ENCODE peak calls at places on chromosomes 3 and 15, in ten cellular contexts. One of them, this sample, is unnamed.

GRCh38 chr3:4079354-4080180 is 223.6 kb upstream of the SETMAR start:
- DNase-seq in CD4-positive, alpha-beta T cell: no peak
- DNase-seq in astrocyte: no peak
- DNase-seq in A673: no peak
- DNase-seq in right cardiac atrium: no peak
- DNase-seq in ascending aorta: no peak
- DNase-seq in IMR-90: no peak
- DNase-seq in adrenal gland: peak; percentile 6
- DNase-seq in MM.1S: no peak
- DNase-seq in ovary: no peak
- DNase-seq in this sample: no peak

GRCh38 chr3:16942955-16943354 is 58.2 kb downstream of the PLCL2 start:
- DNase-seq in astrocyte: no peak
- DNase-seq in A673: no peak
- DNase-seq in adrenal gland: no peak
- DNase-seq in right cardiac atrium: no peak
- DNase-seq in CD4-positive, alpha-beta T cell: no peak
- DNase-seq in MM.1S: no peak
- DNase-seq in ovary: no peak
- DNase-seq in ascending aorta: no peak
- DNase-seq in IMR-90: no peak
- DNase-seq in this sample: no peak

GRCh38 chr3:4355401-4356224 is 52.4 kb downstream of the SETMAR start:
- DNase-seq in CD4-positive, alpha-beta T cell: no peak
- DNase-seq in astrocyte: no peak
- DNase-seq in MM.1S: no peak
- DNase-seq in ascending aorta: no peak
- DNase-seq in IMR-90: no peak
- DNase-seq in A673: no peak
- DNase-seq in ovary: peak; percentile 70
- DNase-seq in right cardiac atrium: peak; percentile 56
- DNase-seq in adrenal gland: peak; percentile 56
- DNase-seq in this sample: peak; percentile 35

GRCh38 chr3:4741404-4742307 is 237.6 kb upstream of the BHLHE40 start:
- DNase-seq in ovary: peak; percentile 86
- DNase-seq in right cardiac atrium: peak; percentile 75
- DNase-seq in A673: no peak
- DNase-seq in IMR-90: peak; percentile 99
- DNase-seq in ascending aorta: peak; percentile 91
- DNase-seq in MM.1S: no peak
- DNase-seq in astrocyte: peak; percentile 100
- DNase-seq in adrenal gland: peak; percentile 91
- DNase-seq in CD4-positive, alpha-beta T cell: no peak
- DNase-seq in this sample: no peak

GRCh38 chr3:113210608-113211369 is 568 bp upstream of the BOC start:
- DNase-seq in MM.1S: no peak
- DNase-seq in ovary: peak; percentile 69
- DNase-seq in astrocyte: peak; percentile 31
- DNase-seq in CD4-positive, alpha-beta T cell: no peak
- DNase-seq in A673: no peak
- DNase-seq in adrenal gland: no peak
- DNase-seq in ascending aorta: no peak
- DNase-seq in IMR-90: no peak
- DNase-seq in right cardiac atrium: peak; percentile 27
- DNase-seq in this sample: no peak

GRCh38 chr15:22839046-22839705 is 710 bp downstream of the NIPA2 start:
- DNase-seq in ascending aorta: no peak
- DNase-seq in A673: no peak
- DNase-seq in ovary: no peak
- DNase-seq in right cardiac atrium: no peak
- DNase-seq in CD4-positive, alpha-beta T cell: no peak
- DNase-seq in astrocyte: peak; percentile 16
- DNase-seq in adrenal gland: no peak
- DNase-seq in MM.1S: peak; percentile 21
- DNase-seq in IMR-90: no peak
- DNase-seq in this sample: no peak

GRCh38 chr3:122305818-122306621 is 19.0 kb upstream of the CSTA start:
- DNase-seq in astrocyte: no peak
- DNase-seq in IMR-90: no peak
- DNase-seq in CD4-positive, alpha-beta T cell: no peak
- DNase-seq in ascending aorta: no peak
- DNase-seq in adrenal gland: peak; percentile 56
- DNase-seq in right cardiac atrium: no peak
- DNase-seq in A673: peak; percentile 19
- DNase-seq in ovary: no peak
- DNase-seq in MM.1S: no peak
- DNase-seq in this sample: no peak

GRCh38 chr15:94478763-94479162 is 247.4 kb downstream of the MCTP2 start:
- DNase-seq in right cardiac atrium: no peak
- DNase-seq in astrocyte: no peak
- DNase-seq in MM.1S: no peak
- DNase-seq in ovary: no peak
- DNase-seq in CD4-positive, alpha-beta T cell: no peak
- DNase-seq in adrenal gland: no peak
- DNase-seq in IMR-90: no peak
- DNase-seq in A673: no peak
- DNase-seq in ascending aorta: no peak
- DNase-seq in this sample: no peak

GRCh38 chr3:30233924-30234666 is 372.3 kb upstream of the TGFBR2 start:
- DNase-seq in astrocyte: no peak
- DNase-seq in MM.1S: no peak
- DNase-seq in IMR-90: no peak
- DNase-seq in CD4-positive, alpha-beta T cell: no peak
- DNase-seq in ascending aorta: no peak
- DNase-seq in A673: no peak
- DNase-seq in right cardiac atrium: no peak
- DNase-seq in adrenal gland: no peak
- DNase-seq in ovary: no peak
- DNase-seq in this sample: no peak

GRCh38 chr3:30228302-30228631 is 378.1 kb upstream of the TGFBR2 start:
- DNase-seq in CD4-positive, alpha-beta T cell: no peak
- DNase-seq in adrenal gland: no peak
- DNase-seq in ovary: no peak
- DNase-seq in right cardiac atrium: no peak
- DNase-seq in A673: no peak
- DNase-seq in ascending aorta: no peak
- DNase-seq in MM.1S: no peak
- DNase-seq in IMR-90: no peak
- DNase-seq in astrocyte: no peak
- DNase-seq in this sample: no peak

GRCh38 chr3:30232142-30232541 is 374.3 kb upstream of the TGFBR2 start:
- DNase-seq in IMR-90: peak; percentile 73
- DNase-seq in A673: no peak
- DNase-seq in ovary: no peak
- DNase-seq in adrenal gland: no peak
- DNase-seq in right cardiac atrium: no peak
- DNase-seq in ascending aorta: no peak
- DNase-seq in astrocyte: peak; percentile 92
- DNase-seq in MM.1S: no peak
- DNase-seq in CD4-positive, alpha-beta T cell: no peak
- DNase-seq in this sample: no peak

GRCh38 chr3:30232546-30232945 is 373.9 kb upstream of the TGFBR2 start:
- DNase-seq in adrenal gland: no peak
- DNase-seq in CD4-positive, alpha-beta T cell: no peak
- DNase-seq in IMR-90: no peak
- DNase-seq in right cardiac atrium: no peak
- DNase-seq in ovary: no peak
- DNase-seq in MM.1S: no peak
- DNase-seq in A673: no peak
- DNase-seq in astrocyte: no peak
- DNase-seq in ascending aorta: no peak
- DNase-seq in this sample: no peak

GRCh38 chr3:30231277-30232141 is 374.9 kb upstream of the TGFBR2 start:
- DNase-seq in A673: no peak
- DNase-seq in ascending aorta: no peak
- DNase-seq in right cardiac atrium: no peak
- DNase-seq in IMR-90: peak; percentile 46
- DNase-seq in MM.1S: peak; percentile 10
- DNase-seq in astrocyte: peak; percentile 36
- DNase-seq in CD4-positive, alpha-beta T cell: no peak
- DNase-seq in adrenal gland: no peak
- DNase-seq in ovary: no peak
- DNase-seq in this sample: no peak
- H3K27ac ChIP-seq in A673: no peak overlapping the region
- H3K27ac ChIP-seq in ascending aorta: no peak overlapping the region
- H3K27ac ChIP-seq in right cardiac atrium: peak overlapping the region; percentile 64
- H3K27ac ChIP-seq in IMR-90: peak overlapping the region; percentile 45
- H3K27ac ChIP-seq in MM.1S: no peak overlapping the region
- H3K27ac ChIP-seq in astrocyte: no peak overlapping the region
- H3K27ac ChIP-seq in CD4-positive, alpha-beta T cell: no peak overlapping the region
- H3K27ac ChIP-seq in adrenal gland: peak overlapping the region; percentile 41
- H3K27ac ChIP-seq in ovary: no peak overlapping the region
- H3K27ac ChIP-seq in this sample: peak overlapping the region; percentile 20

GRCh38 chr3:146469206-146470017 is at the start of gene PLSCR2:
- DNase-seq in A673: peak; percentile 27
- DNase-seq in CD4-positive, alpha-beta T cell: peak; percentile 75
- DNase-seq in adrenal gland: peak; percentile 47
- DNase-seq in ovary: peak; percentile 67
- DNase-seq in right cardiac atrium: peak; percentile 65
- DNase-seq in ascending aorta: peak; percentile 82
- DNase-seq in IMR-90: no peak
- DNase-seq in MM.1S: peak; percentile 72
- DNase-seq in astrocyte: no peak
- DNase-seq in this sample: peak; percentile 50

GRCh38 chr3:146472611-146473010 is 3.2 kb upstream of the PLSCR2 start:
- DNase-seq in ascending aorta: no peak
- DNase-seq in adrenal gland: no peak
- DNase-seq in ovary: no peak
- DNase-seq in right cardiac atrium: no peak
- DNase-seq in MM.1S: no peak
- DNase-seq in A673: no peak
- DNase-seq in CD4-positive, alpha-beta T cell: no peak
- DNase-seq in astrocyte: no peak
- DNase-seq in IMR-90: no peak
- DNase-seq in this sample: no peak

GRCh38 chr3:146468234-146468931 is 978 bp downstream of the PLSCR2 start:
- DNase-seq in A673: no peak
- DNase-seq in right cardiac atrium: peak; percentile 47
- DNase-seq in adrenal gland: no peak
- DNase-seq in CD4-positive, alpha-beta T cell: no peak
- DNase-seq in IMR-90: peak; percentile 10
- DNase-seq in ascending aorta: peak; percentile 70
- DNase-seq in astrocyte: no peak
- DNase-seq in ovary: no peak
- DNase-seq in MM.1S: no peak
- DNase-seq in this sample: no peak

GRCh38 chr3:146470424-146470990 is 1.1 kb upstream of the PLSCR2 start:
- DNase-seq in ovary: no peak
- DNase-seq in MM.1S: no peak
- DNase-seq in astrocyte: no peak
- DNase-seq in right cardiac atrium: no peak
- DNase-seq in IMR-90: no peak
- DNase-seq in A673: no peak
- DNase-seq in CD4-positive, alpha-beta T cell: no peak
- DNase-seq in ascending aorta: no peak
- DNase-seq in adrenal gland: no peak
- DNase-seq in this sample: no peak

DNA sequence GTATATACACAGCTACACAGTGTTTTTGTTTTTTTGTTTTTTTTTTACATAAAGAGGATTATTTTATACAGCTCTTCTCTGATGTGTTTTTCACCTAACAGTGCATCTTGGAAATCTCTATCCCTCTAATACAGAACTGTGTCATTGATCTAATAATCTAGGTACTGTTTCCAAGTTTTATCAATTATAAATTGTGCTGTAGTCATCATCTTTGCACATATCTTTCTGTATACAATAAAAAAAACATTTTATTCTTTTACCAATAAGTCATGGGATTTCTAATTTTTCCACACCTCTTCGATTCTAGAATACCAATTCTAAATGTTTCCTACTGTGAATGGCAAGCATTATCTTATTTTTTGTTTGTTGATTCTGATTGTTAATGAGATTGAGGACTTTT is 1.7 kb upstream of the PLSCR2 start:
- DNase-seq in CD4-positive, alpha-beta T cell: no peak
- DNase-seq in ovary: no peak
- DNase-seq in astrocyte: no peak
- DNase-seq in adrenal gland: no peak
- DNase-seq in A673: no peak
- DNase-seq in right cardiac atrium: no peak
- DNase-seq in MM.1S: no peak
- DNase-seq in IMR-90: no peak
- DNase-seq in ascending aorta: no peak
- DNase-seq in this sample: no peak
- H3K27ac ChIP-seq in CD4-positive, alpha-beta T cell: no peak overlapping the region
- H3K27ac ChIP-seq in ovary: no peak overlapping the region
- H3K27ac ChIP-seq in astrocyte: no peak overlapping the region
- H3K27ac ChIP-seq in adrenal gland: no peak overlapping the region
- H3K27ac ChIP-seq in A673: no peak overlapping the region
- H3K27ac ChIP-seq in right cardiac atrium: no peak overlapping the region
- H3K27ac ChIP-seq in MM.1S: no peak overlapping the region
- H3K27ac ChIP-seq in IMR-90: no peak overlapping the region
- H3K27ac ChIP-seq in ascending aorta: no peak overlapping the region
- H3K27ac ChIP-seq in this sample: no peak overlapping the region

GRCh38 chr3:120200836-120201235 is 84.2 kb downstream of the GPR156 start:
- DNase-seq in MM.1S: no peak
- DNase-seq in IMR-90: no peak
- DNase-seq in right cardiac atrium: no peak
- DNase-seq in astrocyte: no peak
- DNase-seq in adrenal gland: no peak
- DNase-seq in ascending aorta: no peak
- DNase-seq in CD4-positive, alpha-beta T cell: no peak
- DNase-seq in ovary: no peak
- DNase-seq in A673: no peak
- DNase-seq in this sample: no peak

GRCh38 chr3:120203621-120204020 is 81.4 kb downstream of the GPR156 start:
- DNase-seq in A673: no peak
- DNase-seq in ovary: no peak
- DNase-seq in CD4-positive, alpha-beta T cell: no peak
- DNase-seq in right cardiac atrium: no peak
- DNase-seq in IMR-90: no peak
- DNase-seq in adrenal gland: no peak
- DNase-seq in ascending aorta: no peak
- DNase-seq in MM.1S: no peak
- DNase-seq in astrocyte: no peak
- DNase-seq in this sample: no peak

GRCh38 chr3:120204338-120204737 is 80.7 kb downstream of the GPR156 start:
- DNase-seq in MM.1S: no peak
- DNase-seq in CD4-positive, alpha-beta T cell: no peak
- DNase-seq in IMR-90: no peak
- DNase-seq in ovary: no peak
- DNase-seq in A673: no peak
- DNase-seq in astrocyte: no peak
- DNase-seq in adrenal gland: no peak
- DNase-seq in ascending aorta: no peak
- DNase-seq in right cardiac atrium: no peak
- DNase-seq in this sample: no peak

GRCh38 chr3:120202363-120202762 is 82.7 kb downstream of the GPR156 start:
- DNase-seq in MM.1S: no peak
- DNase-seq in CD4-positive, alpha-beta T cell: no peak
- DNase-seq in ovary: no peak
- DNase-seq in ascending aorta: no peak
- DNase-seq in IMR-90: no peak
- DNase-seq in astrocyte: no peak
- DNase-seq in adrenal gland: no peak
- DNase-seq in right cardiac atrium: no peak
- DNase-seq in A673: no peak
- DNase-seq in this sample: no peak

GRCh38 chr3:120203016-120203415 is 82.0 kb downstream of the GPR156 start:
- DNase-seq in MM.1S: no peak
- DNase-seq in right cardiac atrium: peak; percentile 30
- DNase-seq in ovary: peak; percentile 38
- DNase-seq in A673: peak; percentile 91
- DNase-seq in IMR-90: peak; percentile 78
- DNase-seq in CD4-positive, alpha-beta T cell: no peak
- DNase-seq in adrenal gland: peak; percentile 83
- DNase-seq in astrocyte: peak; percentile 47
- DNase-seq in ascending aorta: peak; percentile 73
- DNase-seq in this sample: no peak
- H3K27ac ChIP-seq in MM.1S: no peak overlapping the region
- H3K27ac ChIP-seq in right cardiac atrium: no peak overlapping the region
- H3K27ac ChIP-seq in ovary: no peak overlapping the region
- H3K27ac ChIP-seq in A673: peak overlapping the region; percentile 38
- H3K27ac ChIP-seq in IMR-90: no peak overlapping the region
- H3K27ac ChIP-seq in CD4-positive, alpha-beta T cell: no peak overlapping the region
- H3K27ac ChIP-seq in adrenal gland: peak overlapping the region; percentile 52
- H3K27ac ChIP-seq in astrocyte: no peak overlapping the region
- H3K27ac ChIP-seq in ascending aorta: peak overlapping the region; percentile 5
- H3K27ac ChIP-seq in this sample: peak overlapping the region; percentile 67

DNA sequence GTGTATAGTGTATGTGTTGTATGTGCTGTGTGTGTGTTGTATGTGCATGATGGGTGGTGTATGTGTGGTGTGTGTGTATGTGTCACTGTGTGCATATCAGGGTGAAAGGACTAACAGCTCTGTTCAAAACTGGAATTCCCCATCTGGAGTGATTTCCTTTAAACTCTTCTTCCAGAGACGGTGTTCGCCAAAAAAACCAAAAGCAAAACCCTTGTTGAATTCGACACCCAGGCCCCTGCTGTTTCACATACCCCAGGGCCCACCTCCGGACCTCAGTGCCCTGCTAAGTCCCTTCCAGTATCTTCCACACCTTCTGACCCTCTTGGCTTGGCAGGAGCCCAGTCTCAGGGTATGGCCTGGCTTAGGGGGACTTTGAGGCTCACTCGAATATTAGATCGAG is 44.9 kb upstream of the SEC13 start:
- DNase-seq in right cardiac atrium: no peak
- DNase-seq in astrocyte: peak; percentile 69
- DNase-seq in MM.1S: no peak
- DNase-seq in ovary: no peak
- DNase-seq in adrenal gland: no peak
- DNase-seq in ascending aorta: no peak
- DNase-seq in CD4-positive, alpha-beta T cell: no peak
- DNase-seq in IMR-90: peak; percentile 82
- DNase-seq in A673: no peak
- DNase-seq in this sample: no peak
- H3K27ac ChIP-seq in right cardiac atrium: no peak overlapping the region
- H3K27ac ChIP-seq in astrocyte: peak overlapping the region; percentile 80
- H3K27ac ChIP-seq in MM.1S: no peak overlapping the region
- H3K27ac ChIP-seq in ovary: no peak overlapping the region
- H3K27ac ChIP-seq in adrenal gland: no peak overlapping the region
- H3K27ac ChIP-seq in ascending aorta: no peak overlapping the region
- H3K27ac ChIP-seq in CD4-positive, alpha-beta T cell: no peak overlapping the region
- H3K27ac ChIP-seq in IMR-90: no peak overlapping the region
- H3K27ac ChIP-seq in A673: no peak overlapping the region
- H3K27ac ChIP-seq in this sample: no peak overlapping the region